ENCODE peak calls at places on chromosome 11, in eight cellular contexts. H is aorta; Q is lung; R is CD4-positive, alpha-beta memory T cell; T is RWPE2; B is stomach; M is fibroblast of lung; O is OCI-LY7. F is an unnamed sample.

GRCh38 chr11:20162824-20163777 is 2.8 kb upstream of the DBX1 start:
- DNase-seq in T (no peak), B (no peak), Q (no peak), O (no peak), M (peak; percentile 37), R (no peak), H (no peak), F (no peak)

GRCh38 chr11:102223859-102224258 is 93.4 kb upstream of the BIRC3 start:
- DNase-seq in T (no peak), B (no peak), M (peak; percentile 59), R (no peak), H (no peak), Q (no peak), O (no peak), F (no peak)

GRCh38 chr11:58905141-58905715 is 34.1 kb upstream of the GLYATL1 start:
- DNase-seq in B (no peak), R (no peak), O (no peak), T (no peak), M (peak; percentile 66), Q (no peak), H (peak; percentile 52), F (no peak)

GRCh38 chr11:30487200-30487898 is 98.8 kb downstream of the MPPED2 start:
- DNase-seq in R (no peak), B (no peak), Q (no peak), M (peak; percentile 74), O (no peak), H (peak; percentile 61), T (no peak), F (no peak)

GRCh38 chr11:59224419-59224928 is 11.7 kb upstream of the MPEG1 start:
- DNase-seq in M (peak; percentile 61), O (no peak), B (no peak), T (no peak), H (no peak), R (no peak), Q (no peak), F (no peak)

GRCh38 chr11:44437122-44437521 is 127.2 kb upstream of the ALX4 start:
- DNase-seq in O (no peak), T (no peak), B (no peak), Q (no peak), R (no peak), H (no peak), M (no peak), F (no peak)

GRCh38 chr11:121964591-121964990 is 151.4 kb downstream of the BLID start:
- DNase-seq in O (no peak), Q (no peak), R (no peak), H (no peak), B (no peak), T (peak; percentile 62), M (peak; percentile 26), F (no peak)

GRCh38 chr11:77299528-77299993 is 1.9 kb downstream of the GDPD4 start:
- DNase-seq in T (peak; percentile 62), R (no peak), Q (no peak), H (no peak), M (no peak), B (peak; percentile 43), O (no peak), F (no peak)

GRCh38 chr11:105229257-105229656 is 89.7 kb upstream of the CARD18 start:
- DNase-seq in H (no peak), T (no peak), R (no peak), Q (no peak), B (no peak), O (no peak), M (peak; percentile 87), F (no peak)

GRCh38 chr11:39192671-39193070 is 2266.8 kb downstream of the LRRC4C start:
- DNase-seq in Q (no peak), R (no peak), M (no peak), O (no peak), B (no peak), T (no peak), H (no peak), F (no peak)

GRCh38 chr11:134350381-134350780 is 18.6 kb downstream of the GLB1L2 start:
- DNase-seq in O (no peak), T (no peak), R (no peak), H (no peak), B (no peak), M (no peak), Q (no peak), F (no peak)

GRCh38 chr11:36931167-36931566 is 333.1 kb upstream of the RAG2 start:
- DNase-seq in T (no peak), Q (no peak), O (no peak), B (no peak), M (no peak), H (no peak), R (no peak), F (no peak)

GRCh38 chr11:88831303-88831890 is 234.4 kb downstream of the GRM5 start:
- DNase-seq in Q (no peak), R (no peak), O (no peak), T (no peak), M (no peak), H (peak; percentile 26), B (no peak), F (no peak)

GRCh38 chr11:14644396-14645246 is 1.0 kb downstream of the PDE3B start:
- DNase-seq in B (peak; percentile 34), R (peak; percentile 55), O (no peak), M (peak; percentile 31), H (peak; percentile 59), Q (no peak), T (no peak), F (peak; percentile 76)

GRCh38 chr11:73394416-73395296 is 18.5 kb downstream of the RELT start:
- DNase-seq in H (peak; percentile 42), Q (no peak), T (peak; percentile 51), B (no peak), O (no peak), M (no peak), R (no peak), F (no peak)

GRCh38 chr11:102111787-102112653 is 1.8 kb downstream of the YAP1 start:
- DNase-seq in H (no peak), T (peak; percentile 70), O (no peak), Q (no peak), M (peak; percentile 93), B (peak; percentile 72), R (peak; percentile 41), F (no peak)

GRCh38 chr11:131809203-131809948 is 439.0 kb downstream of the NTM start:
- DNase-seq in T (no peak), R (no peak), Q (no peak), H (no peak), O (no peak), M (no peak), B (no peak), F (no peak)

GRCh38 chr11:18261721-18262120 is 4.3 kb upstream of the SAA1 start:
- DNase-seq in H (no peak), M (no peak), R (no peak), Q (no peak), O (no peak), B (no peak), T (no peak), F (no peak)

GRCh38 chr11:133064152-133064877 is 468.0 kb downstream of the OPCML start:
- DNase-seq in B (peak; percentile 66), O (no peak), Q (peak; percentile 76), H (peak; percentile 69), R (no peak), T (no peak), M (peak; percentile 74), F (peak; percentile 92)

GRCh38 chr11:76241243-76242000 is 35.1 kb upstream of the WNT11 start:
- DNase-seq in R (no peak), B (no peak), Q (no peak), M (no peak), O (no peak), T (no peak), H (peak; percentile 21), F (peak; percentile 60)

GRCh38 chr11:130246270-130246669 is 68.4 kb downstream of the ZBTB44 start:
- DNase-seq in T (no peak), Q (no peak), O (no peak), M (no peak), H (no peak), R (no peak), B (no peak), F (no peak)

GRCh38 chr11:12727556-12728070 is 53.4 kb downstream of the TEAD1 start:
- DNase-seq in Q (no peak), R (no peak), B (no peak), O (no peak), H (no peak), M (peak; percentile 67), T (no peak), F (no peak)

GRCh38 chr11:61542661-61543060 is 34.1 kb downstream of the LRRC10B start:
- DNase-seq in H (no peak), T (no peak), R (no peak), Q (no peak), O (no peak), B (no peak), M (no peak), F (no peak)

DNA sequence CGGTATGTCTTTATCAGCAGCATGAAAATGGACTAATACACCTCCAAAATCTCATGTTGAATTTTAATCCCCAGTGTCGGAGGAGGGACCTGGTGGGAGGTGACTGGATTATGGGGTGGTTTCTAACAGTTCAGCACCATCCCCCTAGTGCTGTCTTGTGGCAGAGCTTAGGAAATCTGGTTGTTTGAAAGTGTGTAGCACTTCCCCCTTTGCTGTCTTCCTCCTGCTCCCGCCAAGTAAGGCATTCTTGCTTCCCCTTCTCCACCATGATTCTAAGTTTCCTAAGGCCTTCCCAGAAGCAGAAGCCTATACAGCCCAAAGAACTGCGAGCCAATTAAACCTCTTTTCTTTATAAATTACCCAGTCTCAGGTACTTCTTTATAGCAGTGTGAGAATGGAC is 4.0 kb downstream of the CD59 start:
- DNase-seq in H (no peak), R (no peak), O (no peak), B (no peak), Q (no peak), T (no peak), M (no peak), F (no peak)
- H3K4me1 ChIP-seq in H (peaks cover 3% of the 10 kb centered on the region), R (peaks cover 35% of the 10 kb centered on the region), O (peaks cover 11% of the 10 kb centered on the region), B (peaks cover 73% of the 10 kb centered on the region), Q (peaks cover 12% of the 10 kb centered on the region), T (peaks cover 55% of the 10 kb centered on the region), M (peaks cover 14% of the 10 kb centered on the region), F (peaks cover 16% of the 10 kb centered on the region)

DNA sequence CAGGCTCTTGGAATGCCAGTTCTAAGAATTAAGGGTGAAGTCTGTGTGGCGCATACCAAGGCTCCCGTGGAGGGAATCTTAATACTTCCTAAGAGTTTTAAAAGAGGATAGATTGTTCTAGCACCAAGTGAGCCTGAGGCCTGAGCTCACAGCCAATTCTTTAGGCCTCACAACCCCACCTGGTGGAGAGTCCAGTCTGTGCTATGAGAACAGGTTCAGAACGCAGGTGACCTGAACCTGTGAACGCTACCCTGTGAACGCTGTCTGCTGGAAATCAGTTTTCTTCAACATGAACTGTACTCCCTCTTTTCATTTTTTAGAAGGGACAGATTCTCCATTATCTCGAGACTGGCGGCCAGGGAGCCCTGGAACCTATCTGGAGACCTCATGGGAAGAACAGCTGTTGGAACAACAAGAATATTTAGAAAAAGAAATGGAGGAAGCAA is 43.2 kb upstream of the DLAT start:
- DNase-seq in T (no peak), B (peak; percentile 88), O (peak; percentile 77), H (peak; percentile 53), Q (peak; percentile 82), M (peak; percentile 39), R (peak; percentile 44), F (no peak)
- H3K27ac ChIP-seq in T (no peak overlapping the region), B (peak overlapping the region; percentile 65), O (no peak overlapping the region), H (no peak overlapping the region), Q (peak overlapping the region; percentile 32), M (no peak overlapping the region), R (no peak overlapping the region), F (peak overlapping the region; percentile 81)

GRCh38 chr11:1168256-1168655 is 10.5 kb downstream of the MUC5AC start:
- DNase-seq in B (no peak), H (no peak), R (no peak), Q (no peak), M (no peak), T (peak; percentile 29), O (no peak), F (peak; percentile 41)
- H3K9me3 ChIP-seq in B (no peaks in the 10 kb centered on the region), H (no peaks in the 10 kb centered on the region), R (no peaks in the 10 kb centered on the region), Q (peaks cover 5% of the 10 kb centered on the region), M (no peaks in the 10 kb centered on the region), T (no peaks in the 10 kb centered on the region), O (no peaks in the 10 kb centered on the region), F (no peaks in the 10 kb centered on the region)

GRCh38 chr11:65506316-65506769 is 7.5 kb downstream of the MALAT1 start:
- DNase-seq in H (no peak), T (no peak), R (no peak), Q (no peak), B (no peak), O (no peak), M (no peak), F (no peak)
- H3K4me1 ChIP-seq in H (peaks cover 2% of the 10 kb centered on the region), T (no peaks in the 10 kb centered on the region), R (peaks cover 52% of the 10 kb centered on the region), Q (peaks cover 2% of the 10 kb centered on the region), B (peaks cover 63% of the 10 kb centered on the region), O (peaks cover 65% of the 10 kb centered on the region), M (no peaks in the 10 kb centered on the region), F (peaks cover 10% of the 10 kb centered on the region)

F was measured in kidney.